ENCODE peak calls at places on chromosomes 1 and 21, in five cellular contexts. One of them, this sample, is unnamed. For H3K36me3 and H3K27me3, the result is how much of the 10 kb centered on the place peaks cover.

GRCh38 chr1:42734201-42735035 is 5.6 kb downstream of the CLDN19 start:
- DNase-seq in CD8-positive, alpha-beta memory T cell: no peak
- DNase-seq in neural progenitor cell: no peak
- DNase-seq in left ventricle myocardium inferior: no peak
- DNase-seq in esophagus squamous epithelium: no peak
- DNase-seq in this sample: no peak

GRCh38 chr21:29145837-29146453 is 15.5 kb downstream of the MAP3K7CL start:
- DNase-seq in CD8-positive, alpha-beta memory T cell: no peak
- DNase-seq in neural progenitor cell: no peak
- DNase-seq in left ventricle myocardium inferior: no peak
- DNase-seq in esophagus squamous epithelium: no peak
- DNase-seq in this sample: peak

GRCh38 chr1:16175610-16176553 is 20.0 kb upstream of the EPHA2 start:
- DNase-seq in CD8-positive, alpha-beta memory T cell: no peak
- DNase-seq in neural progenitor cell: peak
- DNase-seq in left ventricle myocardium inferior: peak
- DNase-seq in esophagus squamous epithelium: no peak
- DNase-seq in this sample: peak

GRCh38 chr1:114559356-114559755 is 22.1 kb downstream of the BCAS2 start:
- DNase-seq in CD8-positive, alpha-beta memory T cell: no peak
- DNase-seq in neural progenitor cell: no peak
- DNase-seq in left ventricle myocardium inferior: no peak
- DNase-seq in esophagus squamous epithelium: no peak
- DNase-seq in this sample: no peak

GRCh38 chr1:10773376-10773775 is 23.1 kb downstream of the CASZ1 start:
- DNase-seq in CD8-positive, alpha-beta memory T cell: no peak
- DNase-seq in neural progenitor cell: no peak
- DNase-seq in left ventricle myocardium inferior: peak
- DNase-seq in esophagus squamous epithelium: no peak
- DNase-seq in this sample: no peak

GRCh38 chr1:204366759-204367158 is 7.0 kb upstream of the PLEKHA6 start:
- DNase-seq in CD8-positive, alpha-beta memory T cell: no peak
- DNase-seq in neural progenitor cell: peak
- DNase-seq in left ventricle myocardium inferior: no peak
- DNase-seq in esophagus squamous epithelium: no peak
- DNase-seq in this sample: no peak

GRCh38 chr1:201955750-201956143 is 444 bp downstream of the TIMM17A start:
- DNase-seq in CD8-positive, alpha-beta memory T cell: no peak
- DNase-seq in neural progenitor cell: no peak
- DNase-seq in left ventricle myocardium inferior: no peak
- DNase-seq in esophagus squamous epithelium: no peak
- DNase-seq in this sample: no peak

GRCh38 chr1:88783145-88783544 is 99.1 kb downstream of the PKN2 start:
- DNase-seq in CD8-positive, alpha-beta memory T cell: no peak
- DNase-seq in neural progenitor cell: no peak
- DNase-seq in left ventricle myocardium inferior: no peak
- DNase-seq in esophagus squamous epithelium: no peak
- DNase-seq in this sample: no peak

GRCh38 chr1:100302756-100303155 is 36.7 kb downstream of the RTCA start:
- DNase-seq in CD8-positive, alpha-beta memory T cell: no peak
- DNase-seq in neural progenitor cell: no peak
- DNase-seq in left ventricle myocardium inferior: no peak
- DNase-seq in esophagus squamous epithelium: no peak
- DNase-seq in this sample: no peak

GRCh38 chr1:245599413-245600174 is 444.8 kb downstream of the KIF26B start:
- DNase-seq in CD8-positive, alpha-beta memory T cell: no peak
- DNase-seq in neural progenitor cell: no peak
- DNase-seq in left ventricle myocardium inferior: no peak
- DNase-seq in esophagus squamous epithelium: no peak
- DNase-seq in this sample: no peak

GRCh38 chr1:208245185-208245705 is 1.1 kb upstream of the PLXNA2 start:
- DNase-seq in CD8-positive, alpha-beta memory T cell: peak
- DNase-seq in neural progenitor cell: peak
- DNase-seq in left ventricle myocardium inferior: peak
- DNase-seq in esophagus squamous epithelium: peak
- DNase-seq in this sample: peak

GRCh38 chr1:33276573-33277298 is 20.4 kb downstream of the ZNF362 start:
- DNase-seq in CD8-positive, alpha-beta memory T cell: no peak
- DNase-seq in neural progenitor cell: no peak
- DNase-seq in left ventricle myocardium inferior: no peak
- DNase-seq in esophagus squamous epithelium: no peak
- DNase-seq in this sample: no peak

GRCh38 chr1:56494306-56494705 is 85.1 kb downstream of the PLPP3 start:
- DNase-seq in CD8-positive, alpha-beta memory T cell: no peak
- DNase-seq in neural progenitor cell: peak
- DNase-seq in left ventricle myocardium inferior: no peak
- DNase-seq in esophagus squamous epithelium: no peak
- DNase-seq in this sample: no peak

GRCh38 chr1:205678286-205679111 is 1.8 kb downstream of the SLC45A3 start:
- DNase-seq in CD8-positive, alpha-beta memory T cell: no peak
- DNase-seq in neural progenitor cell: no peak
- DNase-seq in left ventricle myocardium inferior: peak
- DNase-seq in esophagus squamous epithelium: no peak
- DNase-seq in this sample: peak

GRCh38 chr1:224696891-224697765 is 81.0 kb downstream of the CNIH3 start:
- DNase-seq in CD8-positive, alpha-beta memory T cell: no peak
- DNase-seq in neural progenitor cell: no peak
- DNase-seq in left ventricle myocardium inferior: no peak
- DNase-seq in esophagus squamous epithelium: no peak
- DNase-seq in this sample: no peak

GRCh38 chr1:110188116-110188618 is 21.9 kb upstream of the KCNC4 start:
- DNase-seq in CD8-positive, alpha-beta memory T cell: no peak
- DNase-seq in neural progenitor cell: no peak
- DNase-seq in left ventricle myocardium inferior: no peak
- DNase-seq in esophagus squamous epithelium: no peak
- DNase-seq in this sample: no peak

GRCh38 chr1:30262158-30262557 is 461.2 kb downstream of the MATN1 start:
- DNase-seq in CD8-positive, alpha-beta memory T cell: no peak
- DNase-seq in neural progenitor cell: no peak
- DNase-seq in left ventricle myocardium inferior: no peak
- DNase-seq in esophagus squamous epithelium: no peak
- DNase-seq in this sample: no peak

GRCh38 chr1:241888232-241888631 is 40.2 kb downstream of the EXO1 start:
- DNase-seq in CD8-positive, alpha-beta memory T cell: no peak
- DNase-seq in neural progenitor cell: no peak
- DNase-seq in left ventricle myocardium inferior: no peak
- DNase-seq in esophagus squamous epithelium: no peak
- DNase-seq in this sample: no peak

GRCh38 chr1:235073331-235073967 is 55.2 kb downstream of the TOMM20 start:
- DNase-seq in CD8-positive, alpha-beta memory T cell: no peak
- DNase-seq in neural progenitor cell: no peak
- DNase-seq in left ventricle myocardium inferior: peak
- DNase-seq in esophagus squamous epithelium: no peak
- DNase-seq in this sample: peak

GRCh38 chr1:58580186-58580585 is 3.1 kb upstream of the TACSTD2 start:
- DNase-seq in CD8-positive, alpha-beta memory T cell: no peak
- DNase-seq in neural progenitor cell: no peak
- DNase-seq in left ventricle myocardium inferior: no peak
- DNase-seq in esophagus squamous epithelium: no peak
- DNase-seq in this sample: no peak

GRCh38 chr1:50268049-50268448 is 155.2 kb downstream of the DMRTA2 start:
- DNase-seq in CD8-positive, alpha-beta memory T cell: no peak
- DNase-seq in neural progenitor cell: peak
- DNase-seq in left ventricle myocardium inferior: no peak
- DNase-seq in esophagus squamous epithelium: no peak
- DNase-seq in this sample: no peak

GRCh38 chr1:208809876-208810275 is 565.7 kb upstream of the PLXNA2 start:
- DNase-seq in CD8-positive, alpha-beta memory T cell: no peak
- DNase-seq in neural progenitor cell: no peak
- DNase-seq in left ventricle myocardium inferior: no peak
- DNase-seq in esophagus squamous epithelium: no peak
- DNase-seq in this sample: no peak

DNA sequence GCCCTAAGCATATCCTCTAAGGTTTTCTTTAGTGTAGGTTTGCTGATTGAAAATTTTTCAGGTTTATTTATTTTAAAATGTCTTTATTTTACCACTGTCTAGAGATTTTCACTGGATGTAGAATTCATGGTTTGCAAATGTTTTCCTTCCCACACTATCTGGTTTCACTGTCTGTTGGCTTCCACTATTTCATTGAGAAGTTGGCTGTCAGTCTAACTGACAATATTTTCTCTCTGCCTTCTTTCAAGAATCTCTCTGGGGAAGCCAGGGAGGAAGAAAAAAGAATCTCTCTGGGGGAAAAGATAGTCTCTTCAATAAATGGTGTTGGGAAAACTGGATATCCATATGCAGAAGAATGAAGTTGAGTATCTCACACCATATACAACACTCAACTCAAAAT is 226.0 kb downstream of the COP1 start:
- DNase-seq in CD8-positive, alpha-beta memory T cell: no peak
- DNase-seq in neural progenitor cell: no peak
- DNase-seq in left ventricle myocardium inferior: no peak
- DNase-seq in esophagus squamous epithelium: no peak
- DNase-seq in this sample: no peak
- H3K4me3 ChIP-seq in CD8-positive, alpha-beta memory T cell: no peak
- H3K4me3 ChIP-seq in neural progenitor cell: no peak
- H3K4me3 ChIP-seq in left ventricle myocardium inferior: no peak
- H3K4me3 ChIP-seq in esophagus squamous epithelium: no peak
- H3K4me3 ChIP-seq in this sample: no peak

GRCh38 chr1:52463891-52464290 is 59.5 kb downstream of the PRPF38A start:
- DNase-seq in CD8-positive, alpha-beta memory T cell: no peak
- DNase-seq in neural progenitor cell: no peak
- DNase-seq in left ventricle myocardium inferior: no peak
- DNase-seq in esophagus squamous epithelium: no peak
- DNase-seq in this sample: no peak

GRCh38 chr1:52460686-52461085 is 56.3 kb downstream of the PRPF38A start:
- DNase-seq in CD8-positive, alpha-beta memory T cell: no peak
- DNase-seq in neural progenitor cell: no peak
- DNase-seq in left ventricle myocardium inferior: no peak
- DNase-seq in esophagus squamous epithelium: no peak
- DNase-seq in this sample: no peak

GRCh38 chr1:52461821-52462220 is 57.4 kb downstream of the PRPF38A start:
- DNase-seq in CD8-positive, alpha-beta memory T cell: no peak
- DNase-seq in neural progenitor cell: no peak
- DNase-seq in left ventricle myocardium inferior: no peak
- DNase-seq in esophagus squamous epithelium: no peak
- DNase-seq in this sample: no peak
- H3K36me3 ChIP-seq in CD8-positive, alpha-beta memory T cell: under half
- H3K36me3 ChIP-seq in neural progenitor cell: under half
- H3K36me3 ChIP-seq in left ventricle myocardium inferior: under half
- H3K36me3 ChIP-seq in esophagus squamous epithelium: under half
- H3K36me3 ChIP-seq in this sample: under half

GRCh38 chr1:174406421-174406820 is 41.3 kb upstream of the GPR52 start:
- DNase-seq in CD8-positive, alpha-beta memory T cell: no peak
- DNase-seq in neural progenitor cell: no peak
- DNase-seq in left ventricle myocardium inferior: no peak
- DNase-seq in esophagus squamous epithelium: no peak
- DNase-seq in this sample: no peak
- H3K27me3 ChIP-seq in CD8-positive, alpha-beta memory T cell: under half
- H3K27me3 ChIP-seq in neural progenitor cell: under half
- H3K27me3 ChIP-seq in left ventricle myocardium inferior: under half
- H3K27me3 ChIP-seq in esophagus squamous epithelium: under half
- H3K27me3 ChIP-seq in this sample: under half

GRCh38 chr21:45158491-45159423 is 84.4 kb downstream of the ADARB1 start:
- DNase-seq in CD8-positive, alpha-beta memory T cell: no peak
- DNase-seq in neural progenitor cell: no peak
- DNase-seq in left ventricle myocardium inferior: no peak
- DNase-seq in esophagus squamous epithelium: no peak
- DNase-seq in this sample: no peak
- H3K4me3 ChIP-seq in CD8-positive, alpha-beta memory T cell: no peak
- H3K4me3 ChIP-seq in neural progenitor cell: no peak
- H3K4me3 ChIP-seq in left ventricle myocardium inferior: no peak
- H3K4me3 ChIP-seq in esophagus squamous epithelium: no peak
- H3K4me3 ChIP-seq in this sample: no peak

DNA sequence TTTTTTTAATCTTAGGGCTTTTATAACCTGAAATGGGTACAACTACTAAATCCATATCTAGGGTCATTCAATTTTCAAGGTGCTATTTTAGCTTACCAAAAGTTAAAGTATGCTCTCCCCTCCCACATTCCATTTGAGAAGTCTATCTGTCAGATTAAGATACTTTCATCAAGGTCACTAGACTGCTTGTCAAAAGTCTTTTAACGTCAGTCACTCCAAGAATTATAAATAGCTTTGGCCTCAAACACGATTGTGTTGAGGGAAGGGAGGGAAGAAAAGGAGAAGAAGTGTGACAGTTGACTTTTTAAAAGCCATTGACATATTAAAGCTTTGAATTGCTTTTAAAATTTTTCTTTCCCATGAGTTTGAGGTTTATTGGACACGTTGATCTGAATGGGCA is 175.8 kb downstream of the PTGER3 start:
- DNase-seq in CD8-positive, alpha-beta memory T cell: no peak
- DNase-seq in neural progenitor cell: no peak
- DNase-seq in left ventricle myocardium inferior: no peak
- DNase-seq in esophagus squamous epithelium: no peak
- DNase-seq in this sample: no peak
- H3K36me3 ChIP-seq in CD8-positive, alpha-beta memory T cell: under half
- H3K36me3 ChIP-seq in neural progenitor cell: under half
- H3K36me3 ChIP-seq in left ventricle myocardium inferior: under half
- H3K36me3 ChIP-seq in esophagus squamous epithelium: under half
- H3K36me3 ChIP-seq in this sample: under half

GRCh38 chr1:2928733-2929325 is 92.4 kb upstream of the ACTRT2 start:
- DNase-seq in CD8-positive, alpha-beta memory T cell: no peak
- DNase-seq in neural progenitor cell: no peak
- DNase-seq in left ventricle myocardium inferior: no peak
- DNase-seq in esophagus squamous epithelium: no peak
- DNase-seq in this sample: no peak
- H3K27me3 ChIP-seq in CD8-positive, alpha-beta memory T cell: under half
- H3K27me3 ChIP-seq in neural progenitor cell: under half
- H3K27me3 ChIP-seq in left ventricle myocardium inferior: half or more
- H3K27me3 ChIP-seq in esophagus squamous epithelium: under half
- H3K27me3 ChIP-seq in this sample: under half

DNA sequence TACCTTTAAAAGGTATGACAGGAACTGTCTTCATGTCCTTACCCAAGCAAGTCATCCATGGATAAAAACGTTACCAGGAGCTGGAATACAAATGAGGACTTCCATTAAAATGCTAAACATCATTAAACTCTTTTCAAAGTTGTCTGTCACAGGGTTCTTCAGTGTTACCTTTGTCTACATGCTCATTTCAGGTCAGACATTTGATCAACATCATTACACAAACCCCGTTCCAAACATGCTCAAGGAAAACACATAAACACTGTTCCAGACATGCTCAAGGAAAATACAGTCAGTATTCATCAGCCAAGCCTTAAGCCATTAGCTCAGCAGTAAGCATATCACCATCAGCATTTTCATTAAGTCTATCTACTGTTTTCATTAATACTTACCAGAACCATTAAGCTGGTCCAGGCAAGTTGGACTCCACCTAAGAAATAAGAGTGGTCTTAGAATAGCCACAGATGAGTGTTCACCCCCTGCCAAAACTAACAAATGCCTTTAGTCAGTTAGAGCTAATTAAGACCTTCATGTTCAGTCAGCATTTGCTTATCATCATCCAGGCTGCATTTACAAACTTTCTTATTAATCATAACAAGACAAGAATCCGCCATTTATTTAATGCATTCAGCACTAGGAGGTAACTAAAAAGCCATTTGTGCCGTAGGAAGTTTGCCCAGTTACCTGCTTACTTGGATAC is 2.2 kb downstream of the GAS5 start:
- DNase-seq in CD8-positive, alpha-beta memory T cell: no peak
- DNase-seq in neural progenitor cell: no peak
- DNase-seq in left ventricle myocardium inferior: no peak
- DNase-seq in esophagus squamous epithelium: no peak
- DNase-seq in this sample: no peak
- H3K4me3 ChIP-seq in CD8-positive, alpha-beta memory T cell: peak
- H3K4me3 ChIP-seq in neural progenitor cell: peak
- H3K4me3 ChIP-seq in left ventricle myocardium inferior: peak
- H3K4me3 ChIP-seq in esophagus squamous epithelium: peak
- H3K4me3 ChIP-seq in this sample: no peak